ENCODE peak calls at places on chromosomes 3 and 15, in four cellular contexts. G is HTR-8/SVneo; H is IMR-90; U is stimulated activated CD8-positive, alpha-beta memory T cell treated with anti-CD3 and anti-CD28 coated beads, Interleukin-4, amount 100 ng/mL, for 48 hours. Q is an unnamed sample.

GRCh38 chr15:59741274-59741906 is 52.3 kb upstream of the BNIP2 start:
- DNase-seq in G (peak), H (no peak), U (no peak), Q (no peak)

GRCh38 chr3:14519406-14519805 is 20.7 kb downstream of the GRIP2 start:
- DNase-seq in G (no peak), H (no peak), U (no peak), Q (no peak)

GRCh38 chr3:49020335-49021212 is 1.3 kb upstream of the NDUFAF3 start:
- DNase-seq in G (no peak), H (no peak), U (no peak), Q (peak)

GRCh38 chr3:52050571-52050970 is 5.8 kb downstream of the DUSP7 start:
- DNase-seq in G (no peak), H (no peak), U (no peak), Q (no peak)

GRCh38 chr15:25739687-25740121 is 123.4 kb downstream of the ATP10A start:
- DNase-seq in G (no peak), H (peak), U (peak), Q (no peak)

GRCh38 chr3:113600418-113601185 is 68.2 kb downstream of the SIDT1 start:
- DNase-seq in G (no peak), H (no peak), U (no peak), Q (no peak)

GRCh38 chr15:67433495-67434099 is 87.3 kb upstream of the C15orf61 start:
- DNase-seq in G (peak), H (peak), U (peak), Q (no peak)

GRCh38 chr15:68593826-68594532 is 15.2 kb downstream of the CORO2B start:
- DNase-seq in G (no peak), H (no peak), U (no peak), Q (no peak)

GRCh38 chr3:56303508-56303907 is 164.8 kb downstream of the ERC2 start:
- DNase-seq in G (peak), H (peak), U (peak), Q (no peak)

GRCh38 chr15:99021669-99022068 is 14.1 kb upstream of the PGPEP1L start:
- DNase-seq in G (no peak), H (no peak), U (no peak), Q (no peak)

GRCh38 chr3:184774996-184775715 is 36.8 kb upstream of the VPS8 start:
- DNase-seq in G (no peak), H (no peak), U (no peak), Q (no peak)

GRCh38 chr15:58241872-58242271 is 103.7 kb downstream of the AQP9 start:
- DNase-seq in G (no peak), H (no peak), U (no peak), Q (no peak)

GRCh38 chr15:40511093-40511471 is 40.3 kb downstream of the CHST14 start:
- DNase-seq in G (no peak), H (no peak), U (peak), Q (no peak)

GRCh38 chr15:47812436-47813109 is 95.3 kb downstream of the SEMA6D start:
- DNase-seq in G (peak), H (peak), U (no peak), Q (no peak)

GRCh38 chr15:85763157-85763556 is 31.6 kb downstream of the KLHL25 start:
- DNase-seq in G (no peak), H (no peak), U (no peak), Q (no peak)

GRCh38 chr15:32802296-32802936 is 84.6 kb downstream of the GREM1 start:
- DNase-seq in G (peak), H (peak), U (peak), Q (no peak)

GRCh38 chr3:161560006-161560637 is 63.5 kb downstream of the OTOL1 start:
- DNase-seq in G (peak), H (peak), U (no peak), Q (no peak)

Q was measured in activated T-helper 1 cell treated with anti-CD3 and anti-CD28 coated beads, Interleukin-12 subunit alpha, Interleukin-12 subunit beta, Interleukin-2, Interleukin-4 antibody, amounts not matched to agents 30 ng/mL and 10 ng/mL and 1 ng/mL, durations not matched to agents 14 hours and 24 hours and 36 hours.